ENCODE peak calls at places on chromosomes 2 and 18, in seven cellular contexts. J is SK-N-SH, C is HCT116, I is H1, L is K562, Z is HepG2, T is GM12878. R is an unnamed sample. For H3K4me1, the result is how much of the 10 kb centered on the place peaks cover.

GRCh38 chr2:147548453-147548852 is 296.4 kb upstream of the ACVR2A start:
- DNase-seq in J (no peak), L (no peak), T (no peak), C (no peak), I (no peak), Z (no peak), R (no peak)

GRCh38 chr2:38406597-38407110 is 29.6 kb upstream of the ATL2 start:
- DNase-seq in L (no peak), I (no peak), Z (peak), J (no peak), T (no peak), C (no peak), R (peak)

GRCh38 chr2:200319587-200320337 is 13.3 kb downstream of the SPATS2L start:
- DNase-seq in I (no peak), L (no peak), Z (peak), J (no peak), C (no peak), T (no peak), R (no peak)

GRCh38 chr2:14756981-14757657 is 124.6 kb downstream of the LRATD1 start:
- DNase-seq in J (no peak), C (no peak), I (no peak), Z (no peak), L (no peak), T (no peak), R (no peak)

GRCh38 chr2:106839849-106840595 is 45.9 kb downstream of the ST6GAL2 start:
- DNase-seq in I (peak), T (no peak), L (peak), J (peak), C (no peak), Z (peak), R (peak)

GRCh38 chr2:212494413-212495020 is 44.1 kb downstream of the ERBB4 start:
- DNase-seq in J (no peak), I (no peak), T (no peak), L (no peak), Z (no peak), C (no peak), R (no peak)

GRCh38 chr2:13056259-13056843 is 339.6 kb downstream of the TRIB2 start:
- DNase-seq in L (no peak), J (peak), T (no peak), I (no peak), Z (no peak), C (no peak), R (peak)

GRCh38 chr2:134325696-134326095 is 71.8 kb downstream of the MGAT5 start:
- DNase-seq in J (no peak), I (no peak), C (no peak), Z (no peak), T (no peak), L (no peak), R (no peak)

GRCh38 chr18:9987931-9988330 is 74.1 kb downstream of the VAPA start:
- DNase-seq in I (no peak), Z (peak), C (no peak), J (no peak), T (no peak), L (no peak), R (no peak)

GRCh38 chr2:675982-676646 is 1.1 kb downstream of the TMEM18 start:
- DNase-seq in C (no peak), L (peak), T (no peak), I (peak), Z (peak), J (peak), R (peak)

GRCh38 chr2:234968633-234969328 is 17.0 kb downstream of the SH3BP4 start:
- DNase-seq in C (no peak), Z (no peak), I (no peak), T (no peak), L (no peak), J (no peak), R (no peak)

GRCh38 chr18:48950536-48951447 is at the start of gene SMAD7:
- DNase-seq in Z (no peak), J (peak), T (no peak), L (peak), C (no peak), I (no peak), R (no peak)

GRCh38 chr18:23209031-23209430 is 73.7 kb downstream of the CABLES1 start:
- DNase-seq in T (no peak), Z (peak), C (no peak), J (no peak), L (no peak), I (no peak), R (no peak)

GRCh38 chr18:77065221-77065981 is 67.2 kb downstream of the MBP start:
- DNase-seq in L (no peak), T (peak), C (peak), I (no peak), J (no peak), Z (no peak), R (no peak)

GRCh38 chr2:60808330-60808801 is 52.3 kb downstream of the PAPOLG start:
- DNase-seq in L (peak), Z (peak), C (no peak), I (peak), J (no peak), T (no peak), R (no peak)

GRCh38 chr2:73112026-73112912 is 479 bp downstream of the RAB11FIP5 start:
- DNase-seq in T (no peak), C (peak), I (no peak), L (peak), Z (peak), J (peak), R (no peak)

GRCh38 chr2:232511336-232511863 is 8.8 kb upstream of the PRSS56 start:
- DNase-seq in C (no peak), Z (no peak), L (no peak), T (no peak), J (peak), I (no peak), R (no peak)

GRCh38 chr2:120749506-120750431 is 14.1 kb downstream of the GLI2 start:
- DNase-seq in C (no peak), J (no peak), T (no peak), I (no peak), Z (no peak), L (no peak), R (no peak)

GRCh38 chr2:165293439-165294420 is 54.5 kb downstream of the SCN2A start:
- DNase-seq in I (peak), Z (peak), C (peak), L (peak), T (peak), J (peak), R (peak)

GRCh38 chr2:234686088-234686890 is 189.4 kb upstream of the ARL4C start:
- DNase-seq in C (no peak), J (no peak), Z (peak), I (peak), T (no peak), L (no peak), R (peak)

GRCh38 chr2:133326651-133327397 is 241.4 kb downstream of the NCKAP5 start:
- DNase-seq in J (no peak), Z (no peak), T (no peak), L (no peak), C (no peak), I (no peak), R (no peak)

GRCh38 chr2:1140389-1141003 is 189.8 kb downstream of the SNTG2 start:
- DNase-seq in C (no peak), I (peak), T (no peak), L (peak), Z (peak), J (peak), R (peak)

GRCh38 chr2:108927936-108928659 is 60.9 kb downstream of the EDAR start:
- DNase-seq in T (no peak), C (peak), I (no peak), Z (peak), J (peak), L (peak), R (peak)

GRCh38 chr18:13543811-13544732 is 182.3 kb downstream of the FAM210A start:
- DNase-seq in T (no peak), J (no peak), Z (peak), L (no peak), C (no peak), I (no peak), R (no peak)

GRCh38 chr18:13542520-13542847 is 183.9 kb downstream of the FAM210A start:
- DNase-seq in C (no peak), T (no peak), I (no peak), L (no peak), Z (no peak), J (no peak), R (no peak)

GRCh38 chr18:13544953-13545352 is 181.4 kb downstream of the FAM210A start:
- DNase-seq in T (no peak), I (no peak), C (no peak), L (no peak), Z (no peak), J (no peak), R (no peak)

GRCh38 chr18:13541621-13542519 is 184.5 kb downstream of the FAM210A start:
- DNase-seq in C (no peak), T (no peak), I (no peak), Z (peak), J (no peak), L (no peak), R (no peak)

GRCh38 chr18:13543144-13543543 is 183.2 kb downstream of the FAM210A start:
- DNase-seq in T (no peak), J (no peak), C (no peak), L (no peak), Z (no peak), I (no peak), R (no peak)
- H3K4me1 ChIP-seq in T (under half), J (under half), C (under half), L (under half), Z (half or more), I (under half), R (under half)

DNA sequence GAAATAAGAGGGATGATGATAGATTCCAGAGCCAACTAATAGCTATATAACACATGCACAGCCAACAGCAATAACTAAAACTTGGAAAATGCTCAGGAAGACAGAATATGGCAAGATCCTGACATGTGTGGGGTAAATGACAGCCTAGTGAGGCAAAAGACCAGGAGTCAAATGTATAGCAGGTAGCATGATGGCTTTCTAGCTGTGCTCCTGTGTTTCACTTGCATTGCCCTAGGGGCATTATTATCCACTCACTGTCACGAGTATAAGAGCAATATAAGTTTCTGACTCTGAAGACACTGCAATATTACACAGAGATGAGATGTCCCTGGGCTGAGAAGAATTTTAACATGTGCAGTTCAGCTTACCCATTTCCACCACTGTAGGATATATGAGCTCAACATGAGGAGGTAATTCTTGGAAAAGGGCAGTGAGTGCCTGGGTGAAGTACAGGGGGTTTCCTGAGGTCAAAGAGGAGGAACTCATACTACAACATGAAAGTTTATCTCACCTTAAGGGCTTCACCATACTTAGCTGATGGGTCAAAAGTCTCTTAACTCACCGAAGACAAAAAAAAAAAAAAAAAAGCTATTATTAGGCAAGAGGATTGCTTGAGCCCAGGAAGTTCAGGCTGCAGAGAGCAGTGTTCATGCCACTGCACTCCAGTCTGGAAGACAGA is 1385.6 kb upstream of the SLC39A10 start:
- DNase-seq in L (no peak), J (no peak), C (no peak), I (no peak), T (no peak), Z (no peak), R (no peak)
- TF ChIP-seq YY1 in L (no peak), J (no peak), C (no peak), I (no peak), T (no peak), Z (no peak), R (no peak)

GRCh38 chr2:226795281-226796011 is 4.2 kb downstream of the IRS1 start:
- DNase-seq in L (no peak), C (no peak), T (no peak), I (no peak), Z (no peak), J (peak), R (no peak)

GRCh38 chr2:226797989-226798421 is 1.6 kb downstream of the IRS1 start:
- DNase-seq in J (no peak), L (no peak), I (no peak), T (no peak), C (no peak), Z (no peak), R (no peak)

GRCh38 chr2:226796012-226796839 is 3.4 kb downstream of the IRS1 start:
- DNase-seq in L (no peak), T (no peak), C (no peak), J (no peak), Z (no peak), I (no peak), R (no peak)

GRCh38 chr2:226797289-226797988 is 2.2 kb downstream of the IRS1 start:
- DNase-seq in Z (no peak), L (no peak), T (no peak), I (no peak), C (no peak), J (peak), R (no peak)

GRCh38 chr2:226796840-226797288 is 2.8 kb downstream of the IRS1 start:
- DNase-seq in T (no peak), J (peak), Z (no peak), L (no peak), C (no peak), I (no peak), R (no peak)
- H3K4me3 ChIP-seq in T (no peak), J (no peak), Z (no peak), L (no peak), C (no peak), I (no peak), R (no peak)

DNA sequence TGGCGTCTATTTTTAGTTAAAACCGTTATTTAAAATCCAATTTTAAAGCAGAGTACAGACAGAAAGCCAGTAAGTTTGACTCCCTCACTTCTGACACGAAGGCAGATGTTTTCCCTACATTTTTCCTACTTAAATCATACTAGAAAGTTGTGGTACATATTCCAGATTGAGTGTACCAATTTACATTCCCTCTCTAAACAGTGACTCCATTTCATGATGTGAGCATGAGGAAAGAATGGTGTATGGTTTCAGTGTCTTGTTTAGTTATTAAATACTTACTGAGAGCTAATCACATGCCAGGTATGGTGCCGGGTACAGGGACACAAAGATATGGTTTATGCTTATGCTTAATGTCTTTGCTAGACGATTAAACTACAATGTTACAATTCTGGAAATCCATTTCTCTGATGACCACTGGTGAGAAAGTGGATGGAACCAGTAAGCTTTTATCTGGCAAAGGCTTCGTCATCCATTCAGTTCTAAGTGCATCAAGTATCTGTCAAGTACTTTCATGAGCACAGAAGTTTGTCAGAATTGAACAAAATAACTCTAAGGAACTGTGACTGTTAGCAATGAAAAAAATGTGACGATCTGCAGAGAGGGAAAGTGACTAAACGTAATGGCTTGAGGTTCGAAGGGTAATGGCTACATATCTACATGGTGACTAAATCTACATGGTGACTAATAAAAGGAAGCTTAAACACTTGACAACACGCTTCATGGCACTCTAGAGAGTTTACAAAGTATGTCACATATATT is 25.7 kb downstream of the MAP4K3 start:
- DNase-seq in C (peak), L (no peak), Z (peak), J (no peak), I (no peak), T (no peak), R (no peak)
- H3K4me1 ChIP-seq in C (under half), L (under half), Z (half or more), J (half or more), I (under half), T (under half), R (under half)

GRCh38 chr2:238554468-238555184 is 127.9 kb downstream of the ASB1 start:
- DNase-seq in J (no peak), Z (no peak), T (no peak), L (no peak), I (no peak), C (no peak), R (no peak)
- TF ChIP-seq YY1 in J (no peak), Z (no peak), T (no peak), L (no peak), I (no peak), C (no peak), R (no peak)